ENCODE peak calls at places on chromosomes 13 and 19, in eight cellular contexts. K, U, M, G, E, D, X and Q are unnamed samples.

GRCh38 chr19:43784981-43785808 is 4.4 kb upstream of the KCNN4 start:
- DNase-seq in K (no peak), U (no peak), M (peak; percentile 62), G (no peak), E (peak; percentile 51), D (no peak), X (no peak), Q (no peak)

GRCh38 chr19:17554968-17555479 is 425 bp upstream of the COLGALT1 start:
- DNase-seq in K (no peak), U (no peak), M (no peak), G (no peak), E (no peak), D (no peak), X (no peak), Q (no peak)

GRCh38 chr13:114339779-114340534 is 25.7 kb downstream of the CHAMP1 start:
- DNase-seq in K (no peak), U (peak; percentile 25), M (no peak), G (no peak), E (peak; percentile 41), D (no peak), X (no peak), Q (no peak)

GRCh38 chr19:45772130-45772880 is 3.3 kb upstream of the SIX5 start:
- DNase-seq in K (no peak), U (no peak), M (no peak), G (no peak), E (no peak), D (no peak), X (no peak), Q (no peak)

GRCh38 chr19:45954132-45954531 is 19.5 kb downstream of the NOVA2 start:
- DNase-seq in K (no peak), U (no peak), M (no peak), G (no peak), E (no peak), D (peak; percentile 12), X (no peak), Q (no peak)

GRCh38 chr13:94416454-94417080 is 62.9 kb downstream of the DCT start:
- DNase-seq in K (no peak), U (no peak), M (no peak), G (no peak), E (peak; percentile 23), D (no peak), X (no peak), Q (no peak)

GRCh38 chr13:95926231-95926630 is 127.0 kb downstream of the UGGT2 start:
- DNase-seq in K (no peak), U (no peak), M (no peak), G (no peak), E (no peak), D (no peak), X (no peak), Q (no peak)

GRCh38 chr19:13981021-13981420 is 25.1 kb downstream of the RFX1 start:
- DNase-seq in K (no peak), U (no peak), M (no peak), G (no peak), E (no peak), D (no peak), X (no peak), Q (no peak)

GRCh38 chr13:31538067-31539042 is 201.0 kb upstream of the RXFP2 start:
- DNase-seq in K (no peak), U (no peak), M (peak; percentile 12), G (no peak), E (peak; percentile 30), D (no peak), X (no peak), Q (no peak)

GRCh38 chr13:79128158-79128557 is 277.9 kb downstream of the RBM26 start:
- DNase-seq in K (no peak), U (no peak), M (peak; percentile 2), G (no peak), E (no peak), D (no peak), X (no peak), Q (no peak)

GRCh38 chr13:112732679-112733078 is 42.8 kb downstream of the ATP11A start:
- DNase-seq in K (no peak), U (no peak), M (no peak), G (no peak), E (no peak), D (no peak), X (no peak), Q (no peak)

GRCh38 chr19:17348700-17349099 is 11.3 kb downstream of the GTPBP3 start:
- DNase-seq in K (no peak), U (no peak), M (peak; percentile 93), G (peak; percentile 89), E (no peak), D (no peak), X (no peak), Q (no peak)

GRCh38 chr13:112769615-112770014 is 79.8 kb downstream of the ATP11A start:
- DNase-seq in K (no peak), U (no peak), M (no peak), G (no peak), E (no peak), D (no peak), X (no peak), Q (no peak)

GRCh38 chr19:55076321-55076720 is 652 bp downstream of the EPS8L1 start:
- DNase-seq in K (no peak), U (no peak), M (no peak), G (no peak), E (no peak), D (no peak), X (no peak), Q (no peak)

GRCh38 chr13:27792393-27793218 is at the start of gene GSX1:
- DNase-seq in K (no peak), U (peak; percentile 37), M (peak; percentile 51), G (peak; percentile 89), E (peak; percentile 17), D (peak; percentile 12), X (no peak), Q (peak; percentile 2)

GRCh38 chr19:1736280-1736679 is 17.0 kb upstream of the ONECUT3 start:
- DNase-seq in K (no peak), U (no peak), M (no peak), G (no peak), E (no peak), D (no peak), X (no peak), Q (no peak)

GRCh38 chr19:35963514-35963913 is 27.3 kb downstream of the LRFN3 start:
- DNase-seq in K (no peak), U (peak; percentile 44), M (no peak), G (peak; percentile 88), E (peak; percentile 12), D (no peak), X (no peak), Q (no peak)

GRCh38 chr19:18194554-18195238 is 1.7 kb downstream of the MPV17L2 start:
- DNase-seq in K (no peak), U (peak; percentile 18), M (no peak), G (no peak), E (no peak), D (no peak), X (no peak), Q (no peak)

GRCh38 chr19:14519860-14520407 is 1.7 kb upstream of the DNAJB1 start:
- DNase-seq in K (no peak), U (no peak), M (no peak), G (no peak), E (no peak), D (no peak), X (no peak), Q (no peak)

GRCh38 chr13:28268800-28269223 is 130.5 kb downstream of the PAN3 start:
- DNase-seq in K (no peak), U (no peak), M (no peak), G (no peak), E (no peak), D (no peak), X (no peak), Q (no peak)

GRCh38 chr19:55542292-55542855 is 3.0 kb downstream of the SBK3 start:
- DNase-seq in K (no peak), U (no peak), M (no peak), G (no peak), E (no peak), D (no peak), X (no peak), Q (no peak)

GRCh38 chr19:35730326-35730725 is 11.9 kb downstream of the IGFLR1 start:
- DNase-seq in K (no peak), U (no peak), M (no peak), G (no peak), E (no peak), D (no peak), X (no peak), Q (no peak)

GRCh38 chr19:53657778-53658177 is 26.0 kb downstream of the DPRX start:
- DNase-seq in K (no peak), U (no peak), M (no peak), G (no peak), E (no peak), D (no peak), X (no peak), Q (no peak)

GRCh38 chr13:42981853-42982252 is 10.2 kb downstream of the EPSTI1 start:
- DNase-seq in K (no peak), U (no peak), M (no peak), G (no peak), E (no peak), D (no peak), X (no peak), Q (no peak)

GRCh38 chr13:99975626-99976025 is 4.1 kb upstream of the ZIC5 start:
- DNase-seq in K (no peak), U (no peak), M (no peak), G (peak; percentile 75), E (no peak), D (no peak), X (no peak), Q (no peak)

GRCh38 chr13:100244431-100244830 is 155.5 kb downstream of the PCCA start:
- DNase-seq in K (no peak), U (no peak), M (no peak), G (no peak), E (no peak), D (no peak), X (no peak), Q (no peak)

GRCh38 chr13:26377038-26377437 is 123.1 kb downstream of the CDK8 start:
- DNase-seq in K (no peak), U (no peak), M (peak; percentile 4), G (no peak), E (no peak), D (no peak), X (no peak), Q (no peak)

GRCh38 chr19:9065457-9066014 is 21.3 kb upstream of the OR1M1 start:
- DNase-seq in K (no peak), U (no peak), M (no peak), G (no peak), E (no peak), D (no peak), X (no peak), Q (no peak)

GRCh38 chr19:5253403-5254110 is 87.1 kb downstream of the PTPRS start:
- DNase-seq in K (no peak), U (no peak), M (no peak), G (no peak), E (no peak), D (no peak), X (no peak), Q (no peak)

GRCh38 chr19:50894478-50895356 is 16.5 kb downstream of the KLK4 start:
- DNase-seq in K (no peak), U (no peak), M (no peak), G (no peak), E (no peak), D (no peak), X (no peak), Q (no peak)

GRCh38 chr19:1466461-1467227 is 12.4 kb downstream of the C19orf25 start:
- DNase-seq in K (no peak), U (no peak), M (no peak), G (no peak), E (no peak), D (no peak), X (no peak), Q (no peak)

GRCh38 chr19:22619371-22619770 is 14.8 kb upstream of the ZNF492 start:
- DNase-seq in K (peak; percentile 63), U (no peak), M (no peak), G (no peak), E (no peak), D (peak; percentile 12), X (no peak), Q (peak; percentile 47)